ENCODE peak calls at places on chromosomes 4 and X, in five cellular contexts. One of them, this sample, is unnamed.
A peak's percentile ranks its signal among the peaks of the same experiment; 100 is the strongest.

GRCh38 chrX:10120828-10121227 is 35.9 kb upstream of the CLCN4 start:
- DNase-seq in IMR-90: no peak
- DNase-seq in Calu3: no peak
- DNase-seq in tibial artery: no peak
- DNase-seq in ascending aorta: no peak
- DNase-seq in this sample: no peak

GRCh38 chrX:2928583-2929434 is at the start of gene ARSD:
- DNase-seq in Calu3: peak; percentile 95
- DNase-seq in tibial artery: peak; percentile 94
- DNase-seq in ascending aorta: peak; percentile 97
- DNase-seq in IMR-90: peak; percentile 86
- DNase-seq in this sample: peak; percentile 96

GRCh38 chr4:25157071-25157470 is 3.2 kb downstream of the SEPSECS start:
- DNase-seq in IMR-90: no peak
- DNase-seq in ascending aorta: no peak
- DNase-seq in Calu3: no peak
- DNase-seq in tibial artery: no peak
- DNase-seq in this sample: no peak

GRCh38 chrX:2642791-2643190 is 48.3 kb upstream of the CD99 start:
- DNase-seq in Calu3: no peak
- DNase-seq in ascending aorta: no peak
- DNase-seq in IMR-90: no peak
- DNase-seq in tibial artery: no peak
- DNase-seq in this sample: no peak

GRCh38 chr4:110201502-110201901 is 3.1 kb upstream of the ELOVL6 start:
- DNase-seq in ascending aorta: no peak
- DNase-seq in Calu3: no peak
- DNase-seq in tibial artery: no peak
- DNase-seq in IMR-90: no peak
- DNase-seq in this sample: no peak

GRCh38 chr4:117467404-117467803 is 382.0 kb upstream of the TRAM1L1 start:
- DNase-seq in tibial artery: no peak
- DNase-seq in ascending aorta: no peak
- DNase-seq in Calu3: no peak
- DNase-seq in IMR-90: peak; percentile 15
- DNase-seq in this sample: no peak

GRCh38 chrX:130176354-130176776 is 4.6 kb downstream of the RAB33A start:
- DNase-seq in ascending aorta: no peak
- DNase-seq in IMR-90: peak; percentile 25
- DNase-seq in Calu3: no peak
- DNase-seq in tibial artery: no peak
- DNase-seq in this sample: no peak

GRCh38 chr4:141810038-141810701 is 173.8 kb downstream of the IL15 start:
- DNase-seq in IMR-90: peak; percentile 26
- DNase-seq in tibial artery: no peak
- DNase-seq in ascending aorta: no peak
- DNase-seq in Calu3: no peak
- DNase-seq in this sample: no peak

GRCh38 chrX:5650904-5651303 is 577.8 kb downstream of the NLGN4X start:
- DNase-seq in ascending aorta: no peak
- DNase-seq in tibial artery: no peak
- DNase-seq in Calu3: no peak
- DNase-seq in IMR-90: no peak
- DNase-seq in this sample: no peak

GRCh38 chr4:103892616-103893015 is 172.8 kb upstream of the TACR3 start:
- DNase-seq in Calu3: no peak
- DNase-seq in tibial artery: no peak
- DNase-seq in IMR-90: no peak
- DNase-seq in ascending aorta: no peak
- DNase-seq in this sample: no peak

GRCh38 chrX:2552621-2553297 is 52.0 kb upstream of the DHRSX start:
- DNase-seq in ascending aorta: no peak
- DNase-seq in tibial artery: no peak
- DNase-seq in Calu3: no peak
- DNase-seq in IMR-90: no peak
- DNase-seq in this sample: no peak

GRCh38 chrX:28625223-28625622 is 38.0 kb downstream of the IL1RAPL1 start:
- DNase-seq in Calu3: no peak
- DNase-seq in tibial artery: no peak
- DNase-seq in IMR-90: no peak
- DNase-seq in ascending aorta: no peak
- DNase-seq in this sample: no peak

GRCh38 chr4:152189451-152190179 is 346.3 kb downstream of the FBXW7 start:
- DNase-seq in tibial artery: no peak
- DNase-seq in ascending aorta: no peak
- DNase-seq in Calu3: no peak
- DNase-seq in IMR-90: no peak
- DNase-seq in this sample: no peak

GRCh38 chr4:42397635-42398447 is 553 bp downstream of the SHISA3 start:
- DNase-seq in IMR-90: peak; percentile 12
- DNase-seq in Calu3: peak; percentile 6
- DNase-seq in ascending aorta: no peak
- DNase-seq in tibial artery: no peak
- DNase-seq in this sample: no peak

GRCh38 chr4:131644619-131645018 is 1504.5 kb upstream of the PCDH10 start:
- DNase-seq in ascending aorta: no peak
- DNase-seq in Calu3: peak; percentile 13
- DNase-seq in IMR-90: peak; percentile 2
- DNase-seq in tibial artery: no peak
- DNase-seq in this sample: no peak
- TF ChIP-seq CTCF in ascending aorta: no peak
- TF ChIP-seq CTCF in Calu3: no peak
- TF ChIP-seq CTCF in IMR-90: peak; percentile 37
- TF ChIP-seq CTCF in tibial artery: no peak
- TF ChIP-seq CTCF in this sample: no peak

GRCh38 chr4:61200991-61201526 is 933 bp downstream of the ADGRL3 start:
- DNase-seq in ascending aorta: no peak
- DNase-seq in IMR-90: no peak
- DNase-seq in tibial artery: no peak
- DNase-seq in Calu3: peak; percentile 12
- DNase-seq in this sample: no peak

GRCh38 chr4:61200195-61200990 is at the start of gene ADGRL3:
- DNase-seq in tibial artery: peak; percentile 68
- DNase-seq in Calu3: peak; percentile 6
- DNase-seq in IMR-90: peak; percentile 6
- DNase-seq in ascending aorta: peak; percentile 68
- DNase-seq in this sample: no peak

GRCh38 chr4:61202100-61202637 is 2.0 kb downstream of the ADGRL3 start:
- DNase-seq in ascending aorta: no peak
- DNase-seq in tibial artery: peak; percentile 68
- DNase-seq in IMR-90: no peak
- DNase-seq in Calu3: peak; percentile 2
- DNase-seq in this sample: no peak

GRCh38 chr4:61202638-61203495 is 2.7 kb downstream of the ADGRL3 start:
- DNase-seq in Calu3: peak; percentile 4
- DNase-seq in IMR-90: no peak
- DNase-seq in ascending aorta: no peak
- DNase-seq in tibial artery: no peak
- DNase-seq in this sample: no peak

DNA sequence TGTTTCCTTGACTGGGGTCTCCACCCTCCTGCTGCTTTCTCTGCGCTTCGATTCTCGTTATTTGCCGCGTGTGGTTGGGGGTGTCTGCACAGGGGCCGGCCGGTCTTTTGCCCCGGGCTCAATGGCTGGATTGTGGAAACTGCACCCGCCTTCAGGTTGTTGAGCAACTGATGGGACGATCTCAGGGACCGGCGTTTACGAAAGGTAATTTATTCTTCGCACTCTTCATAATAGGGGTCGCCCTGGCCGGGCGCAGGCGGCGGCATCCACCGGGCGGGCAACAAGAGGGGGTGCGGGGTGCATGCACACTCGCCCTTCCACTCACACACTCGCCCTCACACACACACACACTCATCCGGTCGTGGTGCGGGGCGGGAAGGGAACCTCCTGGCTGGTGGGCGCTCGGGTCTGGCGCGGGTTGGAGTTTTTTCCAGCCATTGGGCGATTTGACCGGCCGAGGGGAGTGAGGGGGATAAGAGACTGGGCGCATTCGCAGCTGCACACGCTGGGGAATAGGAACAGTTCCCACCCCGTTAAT is 1.5 kb downstream of the ADGRL3 start:
- DNase-seq in ascending aorta: no peak
- DNase-seq in tibial artery: no peak
- DNase-seq in IMR-90: no peak
- DNase-seq in Calu3: peak; percentile 1
- DNase-seq in this sample: no peak
- TF ChIP-seq CTCF in ascending aorta: no peak
- TF ChIP-seq CTCF in tibial artery: no peak
- TF ChIP-seq CTCF in IMR-90: no peak
- TF ChIP-seq CTCF in Calu3: no peak
- TF ChIP-seq CTCF in this sample: no peak

GRCh38 chr4:51890760-51891159 is 47.8 kb downstream of the DCUN1D4 start:
- DNase-seq in IMR-90: no peak
- DNase-seq in ascending aorta: no peak
- DNase-seq in tibial artery: no peak
- DNase-seq in Calu3: no peak
- DNase-seq in this sample: no peak

GRCh38 chr4:51884606-51885005 is 41.7 kb downstream of the DCUN1D4 start:
- DNase-seq in tibial artery: no peak
- DNase-seq in ascending aorta: no peak
- DNase-seq in IMR-90: no peak
- DNase-seq in Calu3: no peak
- DNase-seq in this sample: no peak

GRCh38 chr4:51884055-51884454 is 41.1 kb downstream of the DCUN1D4 start:
- DNase-seq in tibial artery: no peak
- DNase-seq in ascending aorta: no peak
- DNase-seq in Calu3: no peak
- DNase-seq in IMR-90: no peak
- DNase-seq in this sample: no peak

GRCh38 chr4:51880016-51880915 is 37.3 kb downstream of the DCUN1D4 start:
- DNase-seq in ascending aorta: no peak
- DNase-seq in Calu3: no peak
- DNase-seq in tibial artery: no peak
- DNase-seq in IMR-90: peak; percentile 45
- DNase-seq in this sample: no peak

GRCh38 chr4:51885371-51885770 is 42.4 kb downstream of the DCUN1D4 start:
- DNase-seq in ascending aorta: no peak
- DNase-seq in IMR-90: peak; percentile 28
- DNase-seq in Calu3: peak; percentile 5
- DNase-seq in tibial artery: no peak
- DNase-seq in this sample: no peak
- TF ChIP-seq CTCF in ascending aorta: peak; percentile 28
- TF ChIP-seq CTCF in IMR-90: peak; percentile 31
- TF ChIP-seq CTCF in Calu3: peak; percentile 20
- TF ChIP-seq CTCF in tibial artery: peak; percentile 41
- TF ChIP-seq CTCF in this sample: peak; percentile 19

GRCh38 chr4:33650036-33650435 is 2594.3 kb downstream of the ARAP2 start:
- DNase-seq in Calu3: no peak
- DNase-seq in IMR-90: no peak
- DNase-seq in tibial artery: no peak
- DNase-seq in ascending aorta: no peak
- DNase-seq in this sample: no peak

GRCh38 chr4:33649015-33649414 is 2595.3 kb downstream of the ARAP2 start:
- DNase-seq in tibial artery: no peak
- DNase-seq in Calu3: no peak
- DNase-seq in ascending aorta: no peak
- DNase-seq in IMR-90: peak; percentile 5
- DNase-seq in this sample: no peak
- TF ChIP-seq CTCF in tibial artery: no peak
- TF ChIP-seq CTCF in Calu3: no peak
- TF ChIP-seq CTCF in ascending aorta: no peak
- TF ChIP-seq CTCF in IMR-90: peak; percentile 37
- TF ChIP-seq CTCF in this sample: no peak

GRCh38 chrX:104567506-104567905 is 1.5 kb downstream of the IL1RAPL2 start:
- DNase-seq in ascending aorta: no peak
- DNase-seq in tibial artery: no peak
- DNase-seq in IMR-90: no peak
- DNase-seq in Calu3: no peak
- DNase-seq in this sample: no peak

GRCh38 chrX:104564335-104564734 is 1.7 kb upstream of the IL1RAPL2 start:
- DNase-seq in ascending aorta: no peak
- DNase-seq in Calu3: no peak
- DNase-seq in tibial artery: peak; percentile 52
- DNase-seq in IMR-90: no peak
- DNase-seq in this sample: no peak

GRCh38 chrX:104564921-104565703 is 887 bp upstream of the IL1RAPL2 start:
- DNase-seq in ascending aorta: no peak
- DNase-seq in Calu3: no peak
- DNase-seq in IMR-90: no peak
- DNase-seq in tibial artery: no peak
- DNase-seq in this sample: no peak

GRCh38 chrX:104566921-104567501 is 1.0 kb downstream of the IL1RAPL2 start:
- DNase-seq in tibial artery: no peak
- DNase-seq in ascending aorta: no peak
- DNase-seq in IMR-90: no peak
- DNase-seq in Calu3: peak; percentile 5
- DNase-seq in this sample: no peak

GRCh38 chrX:104565791-104566687 is at the start of gene IL1RAPL2:
- DNase-seq in tibial artery: no peak
- DNase-seq in IMR-90: no peak
- DNase-seq in ascending aorta: no peak
- DNase-seq in Calu3: peak; percentile 68
- DNase-seq in this sample: no peak
- TF ChIP-seq CTCF in tibial artery: peak; percentile 6
- TF ChIP-seq CTCF in IMR-90: peak; percentile 10
- TF ChIP-seq CTCF in ascending aorta: no peak
- TF ChIP-seq CTCF in Calu3: peak; percentile 68
- TF ChIP-seq CTCF in this sample: no peak

GRCh38 chr4:139859876-139860275 is 194.3 kb downstream of the MGST2 start:
- DNase-seq in tibial artery: no peak
- DNase-seq in ascending aorta: no peak
- DNase-seq in IMR-90: no peak
- DNase-seq in Calu3: no peak
- DNase-seq in this sample: no peak

GRCh38 chr4:139858436-139859225 is 193.0 kb downstream of the MGST2 start:
- DNase-seq in tibial artery: no peak
- DNase-seq in ascending aorta: no peak
- DNase-seq in Calu3: no peak
- DNase-seq in IMR-90: no peak
- DNase-seq in this sample: no peak

GRCh38 chr4:139860435-139861024 is 194.9 kb downstream of the MGST2 start:
- DNase-seq in IMR-90: no peak
- DNase-seq in Calu3: no peak
- DNase-seq in tibial artery: no peak
- DNase-seq in ascending aorta: no peak
- DNase-seq in this sample: no peak

GRCh38 chr4:139857977-139858376 is 192.4 kb downstream of the MGST2 start:
- DNase-seq in IMR-90: no peak
- DNase-seq in Calu3: no peak
- DNase-seq in ascending aorta: no peak
- DNase-seq in tibial artery: no peak
- DNase-seq in this sample: no peak

GRCh38 chr4:139861471-139861870 is 195.9 kb downstream of the MGST2 start:
- DNase-seq in Calu3: no peak
- DNase-seq in IMR-90: no peak
- DNase-seq in ascending aorta: no peak
- DNase-seq in tibial artery: no peak
- DNase-seq in this sample: no peak
- TF ChIP-seq CTCF in Calu3: no peak
- TF ChIP-seq CTCF in IMR-90: no peak
- TF ChIP-seq CTCF in ascending aorta: no peak
- TF ChIP-seq CTCF in tibial artery: no peak
- TF ChIP-seq CTCF in this sample: no peak

This sample was measured in coronary artery.